ENCODE peak calls at places on chromosomes 2 and 18, in nine cellular contexts. H is activated T-helper 1 cell treated with Interleukin-2 at 50 U/mL for 16 hours; N is NCI-H774; U is GM03348; K is heart left ventricle; C is left cardiac atrium; Q is T-cell; P is AG04449; J is stimulated activated CD4-positive, alpha-beta T cell treated with anti-CD3 and anti-CD28 coated beads, Interleukin-2, amount 100 ng/mL, for 24 hours. Z is an unnamed sample.

GRCh38 chr2:108945969-108946368 is 43.1 kb downstream of the EDAR start:
- DNase-seq in C (peak), J (no peak), U (no peak), H (no peak), Q (no peak), K (peak), N (no peak), P (no peak), Z (no peak)

GRCh38 chr2:68471385-68471784 is 4.0 kb downstream of the APLF start:
- DNase-seq in K (no peak), H (no peak), J (no peak), U (no peak), P (no peak), C (no peak), N (no peak), Q (no peak), Z (no peak)

GRCh38 chr2:43131890-43132522 is 94.4 kb downstream of the ZFP36L2 start:
- DNase-seq in K (no peak), P (no peak), H (no peak), N (no peak), Q (no peak), J (no peak), U (no peak), C (no peak), Z (peak)

GRCh38 chr2:23618696-23619530 is 233.9 kb downstream of the KLHL29 start:
- DNase-seq in N (no peak), H (no peak), K (no peak), J (no peak), C (no peak), Q (no peak), U (no peak), P (no peak), Z (no peak)

GRCh38 chr2:17857016-17857415 is 21.5 kb upstream of the KCNS3 start:
- DNase-seq in Q (no peak), U (peak), C (no peak), J (no peak), H (no peak), N (no peak), P (no peak), K (no peak), Z (no peak)

GRCh38 chr2:73877071-73877802 is 15.6 kb upstream of the ACTG2 start:
- DNase-seq in H (no peak), C (no peak), J (no peak), K (no peak), N (peak), Q (no peak), P (no peak), U (no peak), Z (no peak)

GRCh38 chr18:49608892-49609291 is 47.0 kb downstream of the LIPG start:
- DNase-seq in Q (no peak), C (no peak), H (no peak), K (no peak), J (no peak), U (no peak), P (no peak), N (no peak), Z (no peak)

GRCh38 chr2:230784840-230785239 is 72.2 kb downstream of the CAB39 start:
- DNase-seq in C (no peak), U (no peak), Q (no peak), J (no peak), H (no peak), N (no peak), K (no peak), P (no peak), Z (no peak)

GRCh38 chr2:34229998-34230397 is 630.9 kb upstream of the FAM98A start:
- DNase-seq in C (no peak), H (no peak), P (no peak), U (no peak), N (no peak), Q (no peak), K (no peak), J (no peak), Z (no peak)

GRCh38 chr2:174599310-174599941 is 1.8 kb upstream of the WIPF1 start:
- DNase-seq in Q (no peak), K (no peak), P (no peak), J (no peak), U (no peak), N (no peak), C (no peak), H (no peak), Z (no peak)

GRCh38 chr18:23191952-23192662 is 56.8 kb downstream of the CABLES1 start:
- DNase-seq in U (peak), K (peak), N (no peak), H (no peak), J (no peak), C (peak), P (peak), Q (no peak), Z (peak)

GRCh38 chr2:163670929-163671328 is 64.9 kb downstream of the FIGN start:
- DNase-seq in U (no peak), J (no peak), Q (no peak), N (peak), P (no peak), K (no peak), C (no peak), H (no peak), Z (no peak)

GRCh38 chr2:85854166-85854509 is 34.7 kb downstream of the ST3GAL5 start:
- DNase-seq in H (no peak), C (no peak), Q (no peak), N (no peak), P (no peak), J (no peak), K (no peak), U (no peak), Z (no peak)

GRCh38 chr2:28395334-28396061 is 2.8 kb downstream of the FOSL2 start:
- DNase-seq in N (no peak), C (peak), P (no peak), Q (no peak), K (no peak), J (no peak), U (peak), H (no peak), Z (no peak)